ENCODE peak calls at places on chromosome 1, in seven cellular contexts. E is colonic mucosa; P is neural progenitor cell; B is activated CD4-positive, alpha-beta T cell treated with anti-CD3 and anti-CD28 coated beads, Interleukin-2, amount 10 ng/mL, durations not matched to agents 7 days and 5 days; T is uterus; L is DMS 273 treated with DMSO at 0.1 percent for 48 hours; G is T-helper 2 cell. K is an unnamed sample.

GRCh38 chr1:25442178-25442577 is 11.5 kb downstream of the MACO1 start:
- DNase-seq in E (no peak), P (no peak), B (no peak), T (no peak), L (no peak), G (no peak), K (peak)

GRCh38 chr1:82099170-82099569 is 298.4 kb downstream of the ADGRL2 start:
- DNase-seq in E (no peak), P (no peak), B (no peak), T (no peak), L (no peak), G (no peak), K (no peak)

GRCh38 chr1:111739222-111739983 is at the start of gene INKA2:
- DNase-seq in E (peak), P (peak), B (peak), T (peak), L (peak), G (peak), K (peak)

GRCh38 chr1:183279835-183280234 is 93.8 kb downstream of the LAMC2 start:
- DNase-seq in E (no peak), P (no peak), B (no peak), T (no peak), L (no peak), G (no peak), K (no peak)

GRCh38 chr1:72724951-72725863 is 442.9 kb upstream of the NEGR1 start:
- DNase-seq in E (no peak), P (peak), B (no peak), T (no peak), L (no peak), G (no peak), K (no peak)

GRCh38 chr1:163290025-163290610 is 31.6 kb upstream of the NUF2 start:
- DNase-seq in E (no peak), P (no peak), B (no peak), T (no peak), L (no peak), G (no peak), K (no peak)

GRCh38 chr1:6962390-6962955 is 177.2 kb downstream of the CAMTA1 start:
- DNase-seq in E (peak), P (peak), B (peak), T (peak), L (no peak), G (peak), K (no peak)

GRCh38 chr1:176745945-176746344 is 283.0 kb downstream of the PAPPA2 start:
- DNase-seq in E (no peak), P (no peak), B (no peak), T (no peak), L (no peak), G (no peak), K (no peak)

GRCh38 chr1:230679854-230680253 is 34.1 kb downstream of the AGT start:
- DNase-seq in E (no peak), P (no peak), B (no peak), T (no peak), L (no peak), G (no peak), K (no peak)

GRCh38 chr1:208475449-208475848 is 231.3 kb upstream of the PLXNA2 start:
- DNase-seq in E (no peak), P (no peak), B (no peak), T (no peak), L (no peak), G (no peak), K (no peak)